ENCODE peak calls at places on chromosome 19, in five cellular contexts. K is fibroblast of the conjunctiva, V is H1, U is foreskin keratinocyte, G is ureter. N is an unnamed sample.

GRCh38 chr19:644363-644762 is 4.7 kb downstream of the FGF22 start:
- DNase-seq in G (no peak), K (no peak), U (no peak), V (no peak), N (no peak)

GRCh38 chr19:47765522-47766358 is 12.8 kb upstream of the SELENOW start:
- DNase-seq in K (no peak), G (peak), V (no peak), U (no peak), N (peak)

GRCh38 chr19:28377077-28377476 is 835.9 kb downstream of the UQCRFS1 start:
- DNase-seq in U (no peak), K (no peak), V (no peak), G (no peak), N (no peak)

GRCh38 chr19:50205681-50206138 is 2.3 kb downstream of the MYH14 start:
- DNase-seq in V (no peak), U (no peak), G (peak), K (no peak), N (peak)

GRCh38 chr19:10389863-10390262 is 9.5 kb upstream of the TYK2 start:
- DNase-seq in V (no peak), U (no peak), K (no peak), G (no peak), N (peak)

GRCh38 chr19:29662604-29663404 is 2.5 kb upstream of the PLEKHF1 start:
- DNase-seq in V (no peak), G (peak), K (peak), U (peak), N (no peak)

GRCh38 chr19:40663712-40664692 is 26.4 kb downstream of the NUMBL start:
- DNase-seq in U (no peak), V (no peak), G (no peak), K (no peak), N (no peak)

GRCh38 chr19:35673121-35673804 is 6.9 kb downstream of the UPK1A start:
- DNase-seq in V (peak), K (no peak), U (peak), G (no peak), N (peak)

GRCh38 chr19:17484520-17485180 is 14.3 kb downstream of the SLC27A1 start:
- DNase-seq in G (no peak), V (no peak), K (no peak), U (no peak), N (no peak)

GRCh38 chr19:49718511-49718910 is 27.6 kb downstream of the CPT1C start:
- DNase-seq in K (peak), V (no peak), G (no peak), U (no peak), N (no peak)

GRCh38 chr19:29525901-29526729 is at the start of gene VSTM2B:
- DNase-seq in V (no peak), K (no peak), G (no peak), U (no peak), N (peak)

GRCh38 chr19:47309038-47309437 is 623 bp upstream of the C5AR1 start:
- DNase-seq in U (no peak), V (no peak), K (peak), G (no peak), N (no peak)